ENCODE peak calls at places on chromosomes 5 and 9, in four cellular contexts. L is sigmoid colon, R is GM12878, X is A549. P is an unnamed sample.

GRCh38 chr9:78261403-78262001 is 25.6 kb downstream of the CEP78 start:
- DNase-seq in X (peak; percentile 45), L (no peak), R (no peak), P (no peak)

GRCh38 chr9:2354856-2355255 is 266.7 kb upstream of the VLDLR start:
- DNase-seq in X (no peak), R (no peak), L (no peak), P (peak; percentile 56)

GRCh38 chr5:83414601-83415000 is 56.9 kb upstream of the VCAN start:
- DNase-seq in X (no peak), R (no peak), L (no peak), P (no peak)

GRCh38 chr9:81777514-81777913 is 88.2 kb upstream of the TLE1 start:
- DNase-seq in L (no peak), R (no peak), X (no peak), P (no peak)

GRCh38 chr9:137455361-137455991 is 3.7 kb downstream of the NSMF start:
- DNase-seq in R (no peak), L (peak; percentile 68), X (no peak), P (peak; percentile 27)

GRCh38 chr9:80163889-80164288 is 592.1 kb downstream of the TLE4 start:
- DNase-seq in L (no peak), X (no peak), R (no peak), P (no peak)

GRCh38 chr9:113475992-113476391 is 12.5 kb downstream of the RGS3 start:
- DNase-seq in R (no peak), X (no peak), L (peak; percentile 12), P (no peak)

GRCh38 chr9:16721972-16722371 is 148.5 kb downstream of the BNC2 start:
- DNase-seq in X (no peak), R (no peak), L (peak; percentile 91), P (peak; percentile 84)

GRCh38 chr5:39376293-39376714 is 12.0 kb upstream of the C9 start:
- DNase-seq in R (no peak), L (no peak), X (peak; percentile 65), P (peak; percentile 25)

GRCh38 chr5:154575869-154576806 is 98.1 kb upstream of the HAND1 start:
- DNase-seq in X (no peak), L (no peak), R (peak; percentile 66), P (no peak)

GRCh38 chr9:137095664-137096517 is 9.1 kb downstream of the MAN1B1 start:
- DNase-seq in X (no peak), R (peak; percentile 61), L (no peak), P (no peak)

DNA sequence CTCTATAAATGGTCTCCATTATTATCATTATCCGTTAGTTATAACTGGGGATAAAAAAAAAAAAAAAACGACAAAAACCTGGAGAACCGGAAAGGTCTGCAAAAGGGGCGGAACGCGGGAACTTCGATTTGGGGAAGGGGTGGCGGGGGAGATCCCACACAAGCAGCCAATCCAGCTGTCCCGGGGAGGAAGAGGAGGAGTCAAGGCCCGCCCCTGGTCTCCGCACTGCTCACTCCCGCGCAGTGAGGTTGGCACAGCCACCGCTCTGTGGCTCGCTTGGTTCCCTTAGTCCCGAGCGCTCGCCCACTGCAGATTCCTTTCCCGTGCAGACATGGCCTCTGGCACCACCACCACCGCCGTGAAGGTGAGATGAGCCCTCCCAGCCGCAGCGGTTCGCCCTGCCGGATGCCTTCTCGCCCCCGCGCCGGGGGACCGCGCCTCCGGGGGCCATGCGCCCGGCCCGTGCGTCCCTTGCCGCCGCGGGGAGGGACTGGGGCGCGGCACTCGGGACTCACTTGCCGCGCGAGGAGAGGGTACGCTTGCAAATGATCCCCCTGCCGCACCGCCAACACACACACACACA is at the start of gene MTAP:
- DNase-seq in X (peak; percentile 89), L (peak; percentile 97), R (peak; percentile 36), P (peak; percentile 92)
- TF ChIP-seq EP300 in X (no peak), L (no peak), R (no peak), P (no peak)

GRCh38 chr9:97940707-97941106 is 2.7 kb upstream of the HEMGN start:
- DNase-seq in R (no peak), X (no peak), L (no peak), P (no peak)

GRCh38 chr9:97940233-97940632 is 2.3 kb upstream of the HEMGN start:
- DNase-seq in R (no peak), L (no peak), X (no peak), P (no peak)

GRCh38 chr9:97935291-97935690 is 2.7 kb downstream of the HEMGN start:
- DNase-seq in X (no peak), R (no peak), L (no peak), P (no peak)

GRCh38 chr9:97941323-97941722 is 3.4 kb upstream of the HEMGN start:
- DNase-seq in L (no peak), X (no peak), R (no peak), P (no peak)

DNA sequence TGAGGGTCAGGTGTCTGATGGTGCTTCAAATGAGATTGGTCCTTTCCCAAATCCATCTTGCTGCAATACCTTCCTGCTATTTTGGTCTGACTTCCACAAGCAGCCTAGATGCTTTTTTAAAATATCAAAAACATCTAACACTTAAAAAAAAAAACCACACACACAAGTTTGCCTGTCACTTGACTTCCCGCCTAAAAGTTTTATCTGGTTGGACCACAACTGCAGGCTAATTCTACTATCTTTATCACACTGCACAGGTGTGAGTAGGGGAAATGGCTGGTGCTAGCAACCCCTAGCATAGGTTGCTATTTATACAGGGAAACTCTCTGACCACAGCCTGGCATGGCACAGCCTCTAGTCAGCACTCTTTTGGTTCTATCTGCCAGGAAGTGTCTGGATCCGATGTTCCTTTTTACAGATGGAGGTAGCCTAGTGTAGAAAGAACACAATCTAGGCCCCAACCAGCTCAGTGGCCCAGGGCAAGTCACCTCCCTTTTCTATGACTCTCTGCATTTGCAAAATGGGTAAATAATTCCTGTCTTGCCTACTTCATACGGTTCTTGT is at the start of gene HEMGN:
- DNase-seq in L (no peak), X (no peak), R (peak; percentile 28), P (no peak)
- TF ChIP-seq POLR2A in L (no peak), X (no peak), R (no peak), P (no peak)

GRCh38 chr5:132383984-132384383 is 14.5 kb downstream of the SLC22A5 start:
- DNase-seq in X (no peak), R (no peak), L (no peak), P (no peak)

GRCh38 chr5:132385321-132386105 is 16.0 kb downstream of the SLC22A5 start:
- DNase-seq in L (no peak), X (peak; percentile 89), R (peak; percentile 39), P (no peak)

GRCh38 chr5:132383261-132383660 is 13.8 kb downstream of the SLC22A5 start:
- DNase-seq in R (no peak), X (no peak), L (no peak), P (no peak)

GRCh38 chr5:132386644-132387286 is 17.3 kb downstream of the SLC22A5 start:
- DNase-seq in R (peak; percentile 70), X (peak; percentile 81), L (peak; percentile 92), P (peak; percentile 82)

GRCh38 chr5:132384506-132384905 is 15.0 kb downstream of the SLC22A5 start:
- DNase-seq in L (no peak), R (no peak), X (no peak), P (no peak)
- H3K4me1 ChIP-seq in L (peaks cover 46% of the 10 kb centered on the region), R (peaks cover 20% of the 10 kb centered on the region), X (peaks cover 54% of the 10 kb centered on the region), P (peaks cover 23% of the 10 kb centered on the region)

GRCh38 chr9:4679268-4680177 is at the start of gene CDC37L1:
- DNase-seq in L (peak; percentile 99), X (peak; percentile 91), R (peak; percentile 83), P (peak; percentile 99)
- TF ChIP-seq EP300 in L (no peak), X (no peak), R (no peak), P (no peak)

GRCh38 chr5:73592546-73592945 is 27.0 kb downstream of the UTP15 start:
- DNase-seq in X (no peak), R (no peak), L (no peak), P (no peak)
- TF ChIP-seq POLR2A in X (no peak), R (no peak), L (no peak), P (no peak)

GRCh38 chr5:132477784-132478497 is 12.6 kb downstream of the IRF1 start:
- DNase-seq in R (no peak), L (peak; percentile 60), X (no peak), P (peak; percentile 30)
- H3K4me1 ChIP-seq in R (peaks cover 33% of the 10 kb centered on the region), L (peaks cover 41% of the 10 kb centered on the region), X (peaks cover 10% of the 10 kb centered on the region), P (peaks cover 4% of the 10 kb centered on the region)

DNA sequence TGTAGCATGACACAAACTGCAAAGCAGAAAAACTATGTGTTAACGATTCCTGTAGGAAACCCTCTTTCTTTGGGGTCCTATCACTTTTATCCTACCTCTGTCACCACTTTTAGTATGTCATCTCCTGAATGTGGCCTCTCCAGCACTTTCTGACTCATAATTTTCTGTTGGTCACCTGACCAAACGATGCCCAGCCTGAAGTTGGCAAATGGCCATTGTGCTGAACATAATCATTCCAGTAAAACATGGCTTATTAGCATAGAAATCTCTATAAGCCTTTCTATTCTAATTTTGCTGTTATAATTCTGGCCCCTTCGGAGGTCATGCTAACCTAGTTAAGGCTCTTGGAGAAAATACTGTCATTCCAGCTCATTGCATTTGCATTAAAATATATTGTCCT is 140.4 kb downstream of the NMUR2 start:
- DNase-seq in R (no peak), X (no peak), L (no peak), P (no peak)
- TF ChIP-seq EP300 in R (no peak), X (no peak), L (no peak), P (no peak)